ENCODE peak calls at places on chromosomes 16 and 17, in five cellular contexts. One of them, this sample, is unnamed.

GRCh38 chr16:58451945-58452401 is 48.0 kb upstream of the NDRG4 start:
- DNase-seq in AG09309: no peak
- DNase-seq in OCI-LY7: no peak
- DNase-seq in lower leg skin: no peak
- DNase-seq in pancreas: no peak
- DNase-seq in this sample: no peak

GRCh38 chr17:60600490-60601431 is 768 bp downstream of the PPM1D start:
- DNase-seq in AG09309: peak
- DNase-seq in OCI-LY7: peak
- DNase-seq in lower leg skin: peak
- DNase-seq in pancreas: peak
- DNase-seq in this sample: peak

GRCh38 chr17:32266389-32267269 is 997 bp downstream of the RHBDL3 start:
- DNase-seq in AG09309: no peak
- DNase-seq in OCI-LY7: no peak
- DNase-seq in lower leg skin: no peak
- DNase-seq in pancreas: no peak
- DNase-seq in this sample: no peak

GRCh38 chr16:76932541-76933211 is 258.3 kb upstream of the MON1B start:
- DNase-seq in AG09309: no peak
- DNase-seq in OCI-LY7: no peak
- DNase-seq in lower leg skin: no peak
- DNase-seq in pancreas: no peak
- DNase-seq in this sample: peak

GRCh38 chr16:82633964-82634600 is 7.3 kb downstream of the CDH13 start:
- DNase-seq in AG09309: no peak
- DNase-seq in OCI-LY7: no peak
- DNase-seq in lower leg skin: no peak
- DNase-seq in pancreas: no peak
- DNase-seq in this sample: no peak

GRCh38 chr17:68355093-68355492 is 63.8 kb downstream of the ARSG start:
- DNase-seq in AG09309: no peak
- DNase-seq in OCI-LY7: no peak
- DNase-seq in lower leg skin: no peak
- DNase-seq in pancreas: no peak
- DNase-seq in this sample: no peak

GRCh38 chr17:12683299-12683698 is 17.6 kb downstream of the MYOCD start:
- DNase-seq in AG09309: no peak
- DNase-seq in OCI-LY7: no peak
- DNase-seq in lower leg skin: no peak
- DNase-seq in pancreas: no peak
- DNase-seq in this sample: no peak

GRCh38 chr17:78111727-78112507 is 16.6 kb downstream of the TMC6 start:
- DNase-seq in AG09309: no peak
- DNase-seq in OCI-LY7: no peak
- DNase-seq in lower leg skin: no peak
- DNase-seq in pancreas: no peak
- DNase-seq in this sample: no peak

GRCh38 chr17:4607773-4608187 is 23.5 kb downstream of the SMTNL2 start:
- DNase-seq in AG09309: no peak
- DNase-seq in OCI-LY7: no peak
- DNase-seq in lower leg skin: peak
- DNase-seq in pancreas: peak
- DNase-seq in this sample: no peak

GRCh38 chr17:74569392-74570003 is 2.2 kb upstream of the CD300H start:
- DNase-seq in AG09309: peak
- DNase-seq in OCI-LY7: no peak
- DNase-seq in lower leg skin: peak
- DNase-seq in pancreas: no peak
- DNase-seq in this sample: no peak

GRCh38 chr16:29665294-29666077 is 2.4 kb downstream of the SPN start:
- DNase-seq in AG09309: no peak
- DNase-seq in OCI-LY7: peak
- DNase-seq in lower leg skin: no peak
- DNase-seq in pancreas: no peak
- DNase-seq in this sample: no peak

GRCh38 chr17:80984749-80985148 is 6.9 kb upstream of the CHMP6 start:
- DNase-seq in AG09309: peak
- DNase-seq in OCI-LY7: no peak
- DNase-seq in lower leg skin: peak
- DNase-seq in pancreas: no peak
- DNase-seq in this sample: no peak
- TF ChIP-seq CTCF in AG09309: peak
- TF ChIP-seq CTCF in OCI-LY7: no peak
- TF ChIP-seq CTCF in lower leg skin: no peak
- TF ChIP-seq CTCF in pancreas: no peak
- TF ChIP-seq CTCF in this sample: no peak

GRCh38 chr16:71210-71539 is 1.3 kb downstream of the RHBDF1 start:
- DNase-seq in AG09309: no peak
- DNase-seq in OCI-LY7: no peak
- DNase-seq in lower leg skin: no peak
- DNase-seq in pancreas: no peak
- DNase-seq in this sample: no peak

GRCh38 chr16:69181-69580 is 3.2 kb downstream of the RHBDF1 start:
- DNase-seq in AG09309: no peak
- DNase-seq in OCI-LY7: no peak
- DNase-seq in lower leg skin: no peak
- DNase-seq in pancreas: no peak
- DNase-seq in this sample: no peak

GRCh38 chr16:74025-74424 is 1.6 kb upstream of the RHBDF1 start:
- DNase-seq in AG09309: no peak
- DNase-seq in OCI-LY7: no peak
- DNase-seq in lower leg skin: no peak
- DNase-seq in pancreas: no peak
- DNase-seq in this sample: no peak

GRCh38 chr16:72561-73537 is at the start of gene RHBDF1:
- DNase-seq in AG09309: no peak
- DNase-seq in OCI-LY7: no peak
- DNase-seq in lower leg skin: no peak
- DNase-seq in pancreas: peak
- DNase-seq in this sample: peak

DNA sequence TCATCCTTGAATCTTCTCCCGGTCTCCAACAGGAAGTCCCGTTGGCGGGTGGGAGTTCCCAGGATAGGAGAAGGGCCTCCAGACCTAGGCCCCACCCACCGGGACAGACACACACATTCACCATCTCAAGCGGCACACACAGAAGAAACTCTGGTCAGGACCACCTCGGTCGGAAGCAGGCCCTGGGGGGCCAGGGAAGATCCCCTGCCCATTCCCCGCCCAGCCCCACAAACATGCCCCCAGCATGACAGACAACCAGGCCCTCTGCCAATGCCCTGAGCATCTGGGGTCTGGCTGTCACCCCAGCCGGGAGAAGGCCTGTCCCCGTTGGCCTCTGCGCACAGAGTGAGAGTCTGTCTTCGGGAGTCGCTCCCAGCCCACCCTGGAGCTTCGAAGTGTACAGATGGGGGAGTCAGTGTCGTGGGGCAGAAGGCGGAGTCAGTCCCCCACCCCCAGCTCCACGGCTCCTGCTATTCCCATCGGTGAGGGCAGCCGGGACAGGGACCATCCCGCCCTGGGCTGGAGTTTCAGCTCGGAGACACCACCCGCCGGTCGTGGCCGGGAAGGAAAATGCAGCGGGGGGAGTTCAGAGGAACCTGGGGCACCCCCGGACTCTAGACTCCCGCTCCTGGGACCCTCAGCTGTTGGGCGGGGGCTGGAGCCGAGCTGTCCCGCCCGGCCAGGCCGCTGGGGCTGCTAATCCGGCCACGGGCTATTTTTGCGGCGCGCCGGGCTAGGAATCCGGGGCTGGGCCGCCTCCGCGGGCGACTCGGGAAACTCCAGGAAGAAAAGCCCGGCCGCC is 690 bp downstream of the RHBDF1 start:
- DNase-seq in AG09309: no peak
- DNase-seq in OCI-LY7: no peak
- DNase-seq in lower leg skin: peak
- DNase-seq in pancreas: peak
- DNase-seq in this sample: no peak
- H3K4me3 ChIP-seq in AG09309: peak
- H3K4me3 ChIP-seq in OCI-LY7: no peak
- H3K4me3 ChIP-seq in lower leg skin: peak
- H3K4me3 ChIP-seq in pancreas: peak
- H3K4me3 ChIP-seq in this sample: no peak

GRCh38 chr17:2028737-2029136 is 1.2 kb upstream of the DPH1 start:
- DNase-seq in AG09309: no peak
- DNase-seq in OCI-LY7: no peak
- DNase-seq in lower leg skin: no peak
- DNase-seq in pancreas: no peak
- DNase-seq in this sample: no peak
- TF ChIP-seq CTCF in AG09309: no peak
- TF ChIP-seq CTCF in OCI-LY7: no peak
- TF ChIP-seq CTCF in lower leg skin: no peak
- TF ChIP-seq CTCF in pancreas: no peak
- TF ChIP-seq CTCF in this sample: no peak

DNA sequence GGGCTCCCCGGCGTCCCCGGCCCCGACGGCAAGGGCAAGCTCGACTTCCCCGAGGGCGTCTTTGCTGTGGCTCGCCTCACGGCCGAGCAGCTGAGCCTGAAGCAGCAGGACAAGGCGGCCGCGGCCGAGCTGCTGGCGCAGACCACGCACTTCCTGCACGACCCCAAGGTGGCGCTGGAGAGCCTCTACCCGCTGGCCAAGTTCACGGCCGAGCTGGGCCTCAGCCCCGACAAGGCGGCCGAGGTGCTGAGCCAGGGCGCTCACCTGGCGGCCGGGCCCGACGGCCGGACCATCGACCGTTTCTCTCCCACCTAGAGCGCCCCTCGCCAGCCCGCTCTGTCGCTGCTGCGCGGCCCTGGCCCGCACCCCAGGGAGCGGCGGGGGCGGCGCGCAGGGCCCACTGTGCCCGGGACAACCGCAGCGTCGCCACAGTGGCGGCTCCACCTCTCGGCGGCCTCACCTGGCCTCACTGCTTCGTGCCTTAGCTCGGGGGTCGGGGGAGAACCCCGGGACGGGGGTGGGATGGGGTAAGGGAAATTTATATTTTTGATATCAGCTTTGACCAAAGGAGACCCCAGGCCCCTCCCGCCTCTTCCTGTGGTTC is 3.7 kb downstream of the HIC1 start:
- DNase-seq in AG09309: no peak
- DNase-seq in OCI-LY7: peak
- DNase-seq in lower leg skin: no peak
- DNase-seq in pancreas: peak
- DNase-seq in this sample: peak
- H3K4me3 ChIP-seq in AG09309: no peak
- H3K4me3 ChIP-seq in OCI-LY7: no peak
- H3K4me3 ChIP-seq in lower leg skin: no peak
- H3K4me3 ChIP-seq in pancreas: peak
- H3K4me3 ChIP-seq in this sample: peak

GRCh38 chr16:3134338-3135119 is at the start of gene ZNF213:
- DNase-seq in AG09309: peak
- DNase-seq in OCI-LY7: peak
- DNase-seq in lower leg skin: peak
- DNase-seq in pancreas: peak
- DNase-seq in this sample: peak
- TF ChIP-seq CTCF in AG09309: no peak
- TF ChIP-seq CTCF in OCI-LY7: no peak
- TF ChIP-seq CTCF in lower leg skin: no peak
- TF ChIP-seq CTCF in pancreas: no peak
- TF ChIP-seq CTCF in this sample: no peak

GRCh38 chr17:48231995-48232729 is 124.6 kb downstream of the SNX11 start:
- DNase-seq in AG09309: no peak
- DNase-seq in OCI-LY7: no peak
- DNase-seq in lower leg skin: no peak
- DNase-seq in pancreas: no peak
- DNase-seq in this sample: no peak

GRCh38 chr17:48239603-48239995 is 132.0 kb downstream of the SNX11 start:
- DNase-seq in AG09309: no peak
- DNase-seq in OCI-LY7: no peak
- DNase-seq in lower leg skin: no peak
- DNase-seq in pancreas: no peak
- DNase-seq in this sample: no peak

GRCh38 chr17:48236681-48237134 is 129.1 kb downstream of the SNX11 start:
- DNase-seq in AG09309: no peak
- DNase-seq in OCI-LY7: no peak
- DNase-seq in lower leg skin: no peak
- DNase-seq in pancreas: no peak
- DNase-seq in this sample: peak

GRCh38 chr17:48238933-48239602 is 131.5 kb downstream of the SNX11 start:
- DNase-seq in AG09309: no peak
- DNase-seq in OCI-LY7: no peak
- DNase-seq in lower leg skin: no peak
- DNase-seq in pancreas: no peak
- DNase-seq in this sample: peak

GRCh38 chr17:48234922-48235321 is 127.4 kb downstream of the SNX11 start:
- DNase-seq in AG09309: no peak
- DNase-seq in OCI-LY7: no peak
- DNase-seq in lower leg skin: no peak
- DNase-seq in pancreas: no peak
- DNase-seq in this sample: no peak
- H3K4me3 ChIP-seq in AG09309: no peak
- H3K4me3 ChIP-seq in OCI-LY7: no peak
- H3K4me3 ChIP-seq in lower leg skin: no peak
- H3K4me3 ChIP-seq in pancreas: no peak
- H3K4me3 ChIP-seq in this sample: no peak

DNA sequence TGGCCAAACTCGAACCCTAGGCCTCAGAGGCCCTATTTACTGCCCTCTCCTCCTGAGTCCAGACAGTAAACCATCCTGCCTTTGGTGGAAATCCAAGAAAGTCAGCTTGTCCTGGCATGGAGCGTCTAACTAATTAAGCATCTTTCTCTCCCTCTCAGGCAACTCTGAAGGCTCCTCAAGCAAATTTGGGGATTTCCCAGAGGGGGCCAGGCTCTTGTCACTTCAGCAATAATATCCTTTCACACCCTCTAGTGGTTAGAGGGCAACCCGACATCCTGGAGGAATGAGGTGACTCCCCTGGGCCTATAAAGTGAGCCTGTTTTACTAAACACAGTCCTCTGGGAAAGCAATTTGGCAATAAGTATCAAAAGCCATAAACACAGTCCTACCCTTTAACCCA is 60.4 kb downstream of the NOG start:
- DNase-seq in AG09309: no peak
- DNase-seq in OCI-LY7: peak
- DNase-seq in lower leg skin: no peak
- DNase-seq in pancreas: no peak
- DNase-seq in this sample: peak
- TF ChIP-seq CTCF in AG09309: peak
- TF ChIP-seq CTCF in OCI-LY7: peak
- TF ChIP-seq CTCF in lower leg skin: no peak
- TF ChIP-seq CTCF in pancreas: no peak
- TF ChIP-seq CTCF in this sample: peak

DNA sequence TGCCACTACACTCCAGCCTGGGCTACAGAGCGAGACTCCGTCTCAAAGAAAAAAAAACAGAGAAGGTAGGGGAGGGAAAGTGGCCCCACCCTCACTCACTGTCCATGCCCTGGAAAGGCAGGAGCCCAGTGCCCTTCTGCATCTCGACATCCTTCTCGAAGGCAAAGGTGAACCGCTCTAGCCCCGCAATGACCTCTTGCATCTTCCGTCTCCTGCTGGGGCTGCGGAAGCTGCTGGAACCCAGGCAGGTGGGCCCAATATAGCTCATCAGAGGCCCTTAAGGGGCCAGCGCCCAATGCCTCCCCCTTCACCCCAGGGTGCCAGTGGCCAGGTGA is at the start of gene CPSF4L:
- DNase-seq in AG09309: no peak
- DNase-seq in OCI-LY7: no peak
- DNase-seq in lower leg skin: no peak
- DNase-seq in pancreas: no peak
- DNase-seq in this sample: no peak
- H3K4me3 ChIP-seq in AG09309: no peak
- H3K4me3 ChIP-seq in OCI-LY7: no peak
- H3K4me3 ChIP-seq in lower leg skin: no peak
- H3K4me3 ChIP-seq in pancreas: peak
- H3K4me3 ChIP-seq in this sample: no peak